ENCODE peak calls at places on chromosome X, in five cellular contexts. One of them, this sample, is unnamed.

GRCh38 chrX:130994671-130995070 is 63.5 kb upstream of the ARHGAP36 start:
- DNase-seq in hippocampal formation: no peak
- DNase-seq in stimulated activated CD4-positive, alpha-beta T cell treated with anti-CD3 and anti-CD28 coated beads, Interleukin-1b, Interleukin-23, amount 100 ng/mL, for 1 hour: no peak
- DNase-seq in occipital lobe: no peak
- DNase-seq in GM12891: no peak
- DNase-seq in this sample: no peak

GRCh38 chrX:118116308-118117068 is at the start of gene KLHL13:
- DNase-seq in hippocampal formation: peak; percentile 2
- DNase-seq in stimulated activated CD4-positive, alpha-beta T cell treated with anti-CD3 and anti-CD28 coated beads, Interleukin-1b, Interleukin-23, amount 100 ng/mL, for 1 hour: no peak
- DNase-seq in occipital lobe: peak; percentile 2
- DNase-seq in GM12891: peak; percentile 40
- DNase-seq in this sample: no peak

GRCh38 chrX:132059973-132060540 is 37.0 kb downstream of the STK26 start:
- DNase-seq in hippocampal formation: no peak
- DNase-seq in stimulated activated CD4-positive, alpha-beta T cell treated with anti-CD3 and anti-CD28 coated beads, Interleukin-1b, Interleukin-23, amount 100 ng/mL, for 1 hour: no peak
- DNase-seq in occipital lobe: no peak
- DNase-seq in GM12891: no peak
- DNase-seq in this sample: no peak

GRCh38 chrX:21606037-21606436 is 52.1 kb downstream of the KLHL34 start:
- DNase-seq in hippocampal formation: peak; percentile 7
- DNase-seq in stimulated activated CD4-positive, alpha-beta T cell treated with anti-CD3 and anti-CD28 coated beads, Interleukin-1b, Interleukin-23, amount 100 ng/mL, for 1 hour: no peak
- DNase-seq in occipital lobe: no peak
- DNase-seq in GM12891: no peak
- DNase-seq in this sample: no peak

GRCh38 chrX:105307762-105308161 is 87.3 kb upstream of the TEX13A start:
- DNase-seq in hippocampal formation: no peak
- DNase-seq in stimulated activated CD4-positive, alpha-beta T cell treated with anti-CD3 and anti-CD28 coated beads, Interleukin-1b, Interleukin-23, amount 100 ng/mL, for 1 hour: no peak
- DNase-seq in occipital lobe: no peak
- DNase-seq in GM12891: no peak
- DNase-seq in this sample: no peak

GRCh38 chrX:8346060-8346459 is 118.6 kb upstream of the VCX3B start:
- DNase-seq in hippocampal formation: no peak
- DNase-seq in stimulated activated CD4-positive, alpha-beta T cell treated with anti-CD3 and anti-CD28 coated beads, Interleukin-1b, Interleukin-23, amount 100 ng/mL, for 1 hour: no peak
- DNase-seq in occipital lobe: no peak
- DNase-seq in GM12891: no peak
- DNase-seq in this sample: no peak

GRCh38 chrX:154890990-154891639 is 5.0 kb downstream of the F8A1 start:
- DNase-seq in hippocampal formation: no peak
- DNase-seq in stimulated activated CD4-positive, alpha-beta T cell treated with anti-CD3 and anti-CD28 coated beads, Interleukin-1b, Interleukin-23, amount 100 ng/mL, for 1 hour: no peak
- DNase-seq in occipital lobe: no peak
- DNase-seq in GM12891: no peak
- DNase-seq in this sample: no peak

GRCh38 chrX:43328358-43328946 is 327.6 kb upstream of the MAOA start:
- DNase-seq in hippocampal formation: no peak
- DNase-seq in stimulated activated CD4-positive, alpha-beta T cell treated with anti-CD3 and anti-CD28 coated beads, Interleukin-1b, Interleukin-23, amount 100 ng/mL, for 1 hour: no peak
- DNase-seq in occipital lobe: no peak
- DNase-seq in GM12891: no peak
- DNase-seq in this sample: no peak

GRCh38 chrX:140034916-140035315 is 69.6 kb upstream of the CXorf66 start:
- DNase-seq in hippocampal formation: no peak
- DNase-seq in stimulated activated CD4-positive, alpha-beta T cell treated with anti-CD3 and anti-CD28 coated beads, Interleukin-1b, Interleukin-23, amount 100 ng/mL, for 1 hour: no peak
- DNase-seq in occipital lobe: no peak
- DNase-seq in GM12891: no peak
- DNase-seq in this sample: no peak

GRCh38 chrX:10079155-10079711 is 77.5 kb upstream of the CLCN4 start:
- DNase-seq in hippocampal formation: no peak
- DNase-seq in stimulated activated CD4-positive, alpha-beta T cell treated with anti-CD3 and anti-CD28 coated beads, Interleukin-1b, Interleukin-23, amount 100 ng/mL, for 1 hour: no peak
- DNase-seq in occipital lobe: no peak
- DNase-seq in GM12891: no peak
- DNase-seq in this sample: no peak

GRCh38 chrX:71128915-71129765 is 10.7 kb downstream of the MED12 start:
- DNase-seq in hippocampal formation: peak; percentile 30
- DNase-seq in stimulated activated CD4-positive, alpha-beta T cell treated with anti-CD3 and anti-CD28 coated beads, Interleukin-1b, Interleukin-23, amount 100 ng/mL, for 1 hour: peak; percentile 48
- DNase-seq in occipital lobe: peak; percentile 33
- DNase-seq in GM12891: no peak
- DNase-seq in this sample: no peak

GRCh38 chrX:19624754-19625153 is 109.4 kb upstream of the MAP3K15 start:
- DNase-seq in hippocampal formation: no peak
- DNase-seq in stimulated activated CD4-positive, alpha-beta T cell treated with anti-CD3 and anti-CD28 coated beads, Interleukin-1b, Interleukin-23, amount 100 ng/mL, for 1 hour: no peak
- DNase-seq in occipital lobe: no peak
- DNase-seq in GM12891: no peak
- DNase-seq in this sample: no peak

GRCh38 chrX:35787867-35788266 is 10.3 kb upstream of the MAGEB16 start:
- DNase-seq in hippocampal formation: no peak
- DNase-seq in stimulated activated CD4-positive, alpha-beta T cell treated with anti-CD3 and anti-CD28 coated beads, Interleukin-1b, Interleukin-23, amount 100 ng/mL, for 1 hour: no peak
- DNase-seq in occipital lobe: no peak
- DNase-seq in GM12891: no peak
- DNase-seq in this sample: no peak

GRCh38 chrX:130120321-130120731 is 10.0 kb upstream of the ELF4 start:
- DNase-seq in hippocampal formation: no peak
- DNase-seq in stimulated activated CD4-positive, alpha-beta T cell treated with anti-CD3 and anti-CD28 coated beads, Interleukin-1b, Interleukin-23, amount 100 ng/mL, for 1 hour: no peak
- DNase-seq in occipital lobe: no peak
- DNase-seq in GM12891: peak; percentile 43
- DNase-seq in this sample: no peak

GRCh38 chrX:136199365-136199764 is 51.8 kb downstream of the MAP7D3 start:
- DNase-seq in hippocampal formation: no peak
- DNase-seq in stimulated activated CD4-positive, alpha-beta T cell treated with anti-CD3 and anti-CD28 coated beads, Interleukin-1b, Interleukin-23, amount 100 ng/mL, for 1 hour: no peak
- DNase-seq in occipital lobe: no peak
- DNase-seq in GM12891: no peak
- DNase-seq in this sample: no peak

GRCh38 chrX:150849996-150850720 is 48.3 kb downstream of the CD99L2 start:
- DNase-seq in hippocampal formation: no peak
- DNase-seq in stimulated activated CD4-positive, alpha-beta T cell treated with anti-CD3 and anti-CD28 coated beads, Interleukin-1b, Interleukin-23, amount 100 ng/mL, for 1 hour: no peak
- DNase-seq in occipital lobe: no peak
- DNase-seq in GM12891: no peak
- DNase-seq in this sample: no peak

GRCh38 chrX:153443476-153444332 is 2.2 kb downstream of the TREX2 start:
- DNase-seq in hippocampal formation: no peak
- DNase-seq in stimulated activated CD4-positive, alpha-beta T cell treated with anti-CD3 and anti-CD28 coated beads, Interleukin-1b, Interleukin-23, amount 100 ng/mL, for 1 hour: no peak
- DNase-seq in occipital lobe: no peak
- DNase-seq in GM12891: no peak
- DNase-seq in this sample: peak; percentile 14

GRCh38 chrX:136643243-136643642 is 4.7 kb upstream of the CD40LG start:
- DNase-seq in hippocampal formation: no peak
- DNase-seq in stimulated activated CD4-positive, alpha-beta T cell treated with anti-CD3 and anti-CD28 coated beads, Interleukin-1b, Interleukin-23, amount 100 ng/mL, for 1 hour: no peak
- DNase-seq in occipital lobe: no peak
- DNase-seq in GM12891: no peak
- DNase-seq in this sample: no peak

GRCh38 chrX:41737065-41737464 is 13.1 kb downstream of the GPR82 start:
- DNase-seq in hippocampal formation: no peak
- DNase-seq in stimulated activated CD4-positive, alpha-beta T cell treated with anti-CD3 and anti-CD28 coated beads, Interleukin-1b, Interleukin-23, amount 100 ng/mL, for 1 hour: no peak
- DNase-seq in occipital lobe: no peak
- DNase-seq in GM12891: no peak
- DNase-seq in this sample: no peak

GRCh38 chrX:134774190-134775048 is 116.1 kb upstream of the PLAC1 start:
- DNase-seq in hippocampal formation: no peak
- DNase-seq in stimulated activated CD4-positive, alpha-beta T cell treated with anti-CD3 and anti-CD28 coated beads, Interleukin-1b, Interleukin-23, amount 100 ng/mL, for 1 hour: no peak
- DNase-seq in occipital lobe: no peak
- DNase-seq in GM12891: no peak
- DNase-seq in this sample: no peak

GRCh38 chrX:129540725-129541184 is 696 bp downstream of the OCRL start:
- DNase-seq in hippocampal formation: no peak
- DNase-seq in stimulated activated CD4-positive, alpha-beta T cell treated with anti-CD3 and anti-CD28 coated beads, Interleukin-1b, Interleukin-23, amount 100 ng/mL, for 1 hour: no peak
- DNase-seq in occipital lobe: no peak
- DNase-seq in GM12891: no peak
- DNase-seq in this sample: no peak

GRCh38 chrX:49166914-49167739 is 4.6 kb downstream of the MAGIX start:
- DNase-seq in hippocampal formation: no peak
- DNase-seq in stimulated activated CD4-positive, alpha-beta T cell treated with anti-CD3 and anti-CD28 coated beads, Interleukin-1b, Interleukin-23, amount 100 ng/mL, for 1 hour: no peak
- DNase-seq in occipital lobe: no peak
- DNase-seq in GM12891: no peak
- DNase-seq in this sample: no peak